ENCODE peak calls at places on chromosomes 7 and 10, in four cellular contexts. One of them, this sample, is unnamed.

GRCh38 chr7:50552921-50553320 is 12.3 kb downstream of the DDC start:
- DNase-seq in HL-60: no peak
- DNase-seq in keratinocyte: no peak
- DNase-seq in CD8-positive, alpha-beta T cell: peak
- DNase-seq in this sample: no peak

GRCh38 chr10:44966816-44967509 is 7.4 kb downstream of the RASSF4 start:
- DNase-seq in CD8-positive, alpha-beta T cell: no peak
- DNase-seq in HL-60: no peak
- DNase-seq in keratinocyte: no peak
- DNase-seq in this sample: no peak

GRCh38 chr7:13538669-13539068 is 450.8 kb downstream of the ETV1 start:
- DNase-seq in CD8-positive, alpha-beta T cell: no peak
- DNase-seq in keratinocyte: no peak
- DNase-seq in HL-60: no peak
- DNase-seq in this sample: no peak

GRCh38 chr10:117241541-117242462 is 888 bp downstream of the SLC18A2 start:
- DNase-seq in keratinocyte: no peak
- DNase-seq in HL-60: no peak
- DNase-seq in CD8-positive, alpha-beta T cell: no peak
- DNase-seq in this sample: no peak

GRCh38 chr10:13739178-13739577 is 152.4 kb downstream of the PRPF18 start:
- DNase-seq in HL-60: no peak
- DNase-seq in CD8-positive, alpha-beta T cell: no peak
- DNase-seq in keratinocyte: no peak
- DNase-seq in this sample: no peak

GRCh38 chr7:129615018-129615417 is 3.5 kb downstream of the NRF1 start:
- DNase-seq in HL-60: peak
- DNase-seq in CD8-positive, alpha-beta T cell: no peak
- DNase-seq in keratinocyte: no peak
- DNase-seq in this sample: no peak

GRCh38 chr10:115706482-115707076 is 566.4 kb downstream of the GFRA1 start:
- DNase-seq in HL-60: no peak
- DNase-seq in CD8-positive, alpha-beta T cell: no peak
- DNase-seq in keratinocyte: no peak
- DNase-seq in this sample: no peak

GRCh38 chr7:140542226-140542625 is 62.9 kb upstream of the MKRN1 start:
- DNase-seq in CD8-positive, alpha-beta T cell: no peak
- DNase-seq in HL-60: no peak
- DNase-seq in keratinocyte: no peak
- DNase-seq in this sample: peak

GRCh38 chr7:1466524-1467271 is 7.4 kb upstream of the MICALL2 start:
- DNase-seq in HL-60: no peak
- DNase-seq in CD8-positive, alpha-beta T cell: no peak
- DNase-seq in keratinocyte: no peak
- DNase-seq in this sample: peak

GRCh38 chr7:24457215-24457549 is 116.1 kb upstream of the PALS2 start:
- DNase-seq in HL-60: no peak
- DNase-seq in CD8-positive, alpha-beta T cell: no peak
- DNase-seq in keratinocyte: no peak
- DNase-seq in this sample: no peak

GRCh38 chr7:128103498-128104108 is 72.4 kb upstream of the LRRC4 start:
- DNase-seq in CD8-positive, alpha-beta T cell: no peak
- DNase-seq in keratinocyte: no peak
- DNase-seq in HL-60: no peak
- DNase-seq in this sample: peak

GRCh38 chr7:26398436-26399308 is 107.0 kb downstream of the SNX10 start:
- DNase-seq in HL-60: peak
- DNase-seq in CD8-positive, alpha-beta T cell: no peak
- DNase-seq in keratinocyte: no peak
- DNase-seq in this sample: peak

GRCh38 chr7:6392712-6393666 is 54.8 kb downstream of the DAGLB start:
- DNase-seq in keratinocyte: peak
- DNase-seq in CD8-positive, alpha-beta T cell: no peak
- DNase-seq in HL-60: peak
- DNase-seq in this sample: peak

GRCh38 chr10:69638642-69639041 is 8.6 kb downstream of the FAM241B start:
- DNase-seq in HL-60: no peak
- DNase-seq in CD8-positive, alpha-beta T cell: no peak
- DNase-seq in keratinocyte: no peak
- DNase-seq in this sample: no peak

GRCh38 chr10:9382199-9382598 is 1327.7 kb downstream of the GATA3 start:
- DNase-seq in HL-60: no peak
- DNase-seq in CD8-positive, alpha-beta T cell: no peak
- DNase-seq in keratinocyte: no peak
- DNase-seq in this sample: no peak

GRCh38 chr7:121329460-121330052 is 756 bp downstream of the WNT16 start:
- DNase-seq in keratinocyte: no peak
- DNase-seq in CD8-positive, alpha-beta T cell: no peak
- DNase-seq in HL-60: no peak
- DNase-seq in this sample: no peak

GRCh38 chr10:7529638-7530037 is 118.8 kb upstream of the SFMBT2 start:
- DNase-seq in HL-60: no peak
- DNase-seq in CD8-positive, alpha-beta T cell: no peak
- DNase-seq in keratinocyte: no peak
- DNase-seq in this sample: no peak
- TF ChIP-seq CTCF in HL-60: no peak
- TF ChIP-seq CTCF in CD8-positive, alpha-beta T cell: no peak
- TF ChIP-seq CTCF in keratinocyte: peak
- TF ChIP-seq CTCF in this sample: peak

DNA sequence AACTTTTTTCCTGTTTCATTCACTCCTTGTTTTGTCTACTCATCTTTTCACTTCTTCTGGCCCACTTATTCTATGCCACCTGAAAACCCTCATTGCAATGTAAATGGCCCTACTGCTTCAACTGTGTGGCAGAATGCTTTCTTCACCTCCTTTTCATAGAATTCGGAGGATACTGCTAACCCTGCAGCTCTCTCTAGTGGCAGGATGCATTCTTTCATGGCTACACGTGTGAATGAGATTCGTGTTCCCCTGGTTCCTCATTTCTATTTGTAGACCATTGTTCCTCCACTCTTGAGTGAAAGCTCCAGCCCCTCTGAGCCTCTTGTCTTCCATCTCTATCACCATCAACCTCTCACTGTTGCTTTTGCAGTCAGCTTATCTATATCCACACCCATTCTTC is 20.9 kb upstream of the CYP26C1 start:
- DNase-seq in keratinocyte: no peak
- DNase-seq in HL-60: peak
- DNase-seq in CD8-positive, alpha-beta T cell: no peak
- DNase-seq in this sample: no peak
- TF ChIP-seq CTCF in keratinocyte: peak
- TF ChIP-seq CTCF in HL-60: peak
- TF ChIP-seq CTCF in CD8-positive, alpha-beta T cell: no peak
- TF ChIP-seq CTCF in this sample: peak

DNA sequence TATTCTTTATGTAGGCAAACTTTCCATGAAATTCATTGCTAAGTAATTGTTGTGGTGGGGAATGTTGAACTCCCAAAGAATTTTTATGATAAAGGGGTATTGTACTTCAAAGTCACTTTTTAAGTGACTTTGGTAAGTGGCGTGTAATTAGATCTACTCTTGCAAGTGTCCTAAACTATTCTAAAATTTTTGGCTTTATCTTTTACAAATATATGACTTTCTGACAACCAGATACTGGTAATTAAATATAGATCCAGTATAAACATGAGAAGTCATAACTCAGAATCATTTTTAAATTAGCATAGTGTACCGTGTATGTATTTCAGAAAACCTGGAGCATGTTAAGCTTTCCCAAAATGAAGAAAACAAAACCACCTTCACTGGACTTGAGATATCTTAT is 84.7 kb upstream of the HGF start:
- DNase-seq in HL-60: no peak
- DNase-seq in CD8-positive, alpha-beta T cell: no peak
- DNase-seq in keratinocyte: no peak
- DNase-seq in this sample: no peak
- TF ChIP-seq CTCF in HL-60: no peak
- TF ChIP-seq CTCF in CD8-positive, alpha-beta T cell: no peak
- TF ChIP-seq CTCF in keratinocyte: no peak
- TF ChIP-seq CTCF in this sample: no peak

GRCh38 chr7:138000081-138000701 is 1.7 kb downstream of the CREB3L2 start:
- DNase-seq in keratinocyte: no peak
- DNase-seq in HL-60: peak
- DNase-seq in CD8-positive, alpha-beta T cell: no peak
- DNase-seq in this sample: peak
- TF ChIP-seq CTCF in keratinocyte: no peak
- TF ChIP-seq CTCF in HL-60: no peak
- TF ChIP-seq CTCF in CD8-positive, alpha-beta T cell: no peak
- TF ChIP-seq CTCF in this sample: no peak

GRCh38 chr7:37665352-37666022 is 18.1 kb upstream of the GPR141 start:
- DNase-seq in HL-60: no peak
- DNase-seq in keratinocyte: no peak
- DNase-seq in CD8-positive, alpha-beta T cell: no peak
- DNase-seq in this sample: no peak
- TF ChIP-seq CTCF in HL-60: no peak
- TF ChIP-seq CTCF in keratinocyte: no peak
- TF ChIP-seq CTCF in CD8-positive, alpha-beta T cell: no peak
- TF ChIP-seq CTCF in this sample: no peak

DNA sequence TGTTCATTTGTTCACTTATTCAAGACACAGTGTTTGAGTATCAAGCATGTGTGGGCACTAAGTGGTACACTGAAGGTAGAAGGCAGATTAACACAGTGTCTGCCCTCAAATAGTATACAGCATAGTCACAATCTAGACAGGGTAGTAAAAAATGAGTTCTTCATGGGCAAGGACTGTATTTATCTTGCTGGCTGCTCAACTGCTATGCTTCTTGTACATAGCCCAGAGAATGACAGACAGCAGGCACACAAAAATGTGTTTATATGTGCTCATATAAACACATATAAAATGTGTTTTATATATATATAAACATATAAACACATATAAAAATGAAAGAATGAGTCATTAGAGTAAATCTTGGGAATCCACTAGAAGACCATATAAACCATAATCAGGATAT is 43.1 kb downstream of the TFEC start:
- DNase-seq in CD8-positive, alpha-beta T cell: no peak
- DNase-seq in HL-60: no peak
- DNase-seq in keratinocyte: no peak
- DNase-seq in this sample: no peak
- TF ChIP-seq CTCF in CD8-positive, alpha-beta T cell: no peak
- TF ChIP-seq CTCF in HL-60: no peak
- TF ChIP-seq CTCF in keratinocyte: no peak
- TF ChIP-seq CTCF in this sample: no peak

DNA sequence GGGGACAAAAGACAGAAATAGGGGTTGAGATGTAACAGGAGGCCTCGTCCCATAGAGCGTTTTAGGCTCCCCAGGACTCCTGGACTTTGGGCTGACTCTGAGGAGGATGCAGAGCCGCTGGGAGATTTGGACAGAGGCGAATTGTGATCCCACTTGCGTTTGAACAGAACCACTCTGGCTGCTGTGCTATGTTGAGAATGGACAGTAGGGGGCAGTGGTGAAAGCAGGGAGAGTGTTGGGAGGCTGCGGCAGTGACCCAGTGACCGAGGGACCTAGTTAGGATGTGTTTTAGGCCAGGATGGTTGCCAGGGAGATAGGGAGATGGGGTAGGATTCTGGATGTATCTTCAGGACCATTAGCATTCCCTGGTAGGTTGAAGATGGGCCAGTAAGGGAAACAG is 271.6 kb downstream of the CCDC3 start:
- DNase-seq in HL-60: no peak
- DNase-seq in keratinocyte: no peak
- DNase-seq in CD8-positive, alpha-beta T cell: no peak
- DNase-seq in this sample: no peak
- TF ChIP-seq CTCF in HL-60: no peak
- TF ChIP-seq CTCF in keratinocyte: peak
- TF ChIP-seq CTCF in CD8-positive, alpha-beta T cell: no peak
- TF ChIP-seq CTCF in this sample: peak

DNA sequence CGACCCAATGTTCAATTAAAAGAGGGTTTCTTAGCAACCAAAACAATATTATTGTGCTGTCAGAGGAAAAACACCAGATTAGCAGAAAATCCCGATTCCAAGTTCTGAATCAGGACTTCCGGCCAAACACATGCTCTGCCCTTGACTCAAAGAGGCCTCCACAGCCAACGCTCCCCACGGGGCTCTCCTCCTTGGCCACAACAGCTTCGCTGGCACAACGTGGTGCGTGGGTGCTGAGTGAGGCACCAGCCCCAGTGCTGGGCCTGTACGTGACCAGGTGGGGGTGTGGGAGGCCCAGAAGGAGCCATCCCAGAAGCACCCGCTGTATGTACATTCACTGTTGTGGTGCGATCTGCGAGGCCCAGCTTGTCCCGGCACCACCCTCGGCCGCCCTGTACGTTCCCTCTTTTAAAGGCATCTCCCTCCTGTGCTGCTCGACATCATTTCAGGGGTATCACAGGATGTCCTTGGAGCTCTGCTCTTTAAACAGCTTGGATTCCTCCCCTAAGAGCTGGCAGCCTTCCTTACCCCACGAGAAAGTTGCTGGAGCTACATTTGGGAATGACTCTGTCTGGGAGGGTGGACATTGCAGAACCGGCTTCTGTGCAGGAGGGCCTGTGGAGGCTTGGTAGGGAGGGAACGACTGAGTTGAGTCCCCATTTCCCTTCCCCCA is 736.2 kb downstream of the PARD3 start:
- DNase-seq in keratinocyte: no peak
- DNase-seq in HL-60: no peak
- DNase-seq in CD8-positive, alpha-beta T cell: no peak
- DNase-seq in this sample: peak
- TF ChIP-seq CTCF in keratinocyte: no peak
- TF ChIP-seq CTCF in HL-60: no peak
- TF ChIP-seq CTCF in CD8-positive, alpha-beta T cell: no peak
- TF ChIP-seq CTCF in this sample: no peak

DNA sequence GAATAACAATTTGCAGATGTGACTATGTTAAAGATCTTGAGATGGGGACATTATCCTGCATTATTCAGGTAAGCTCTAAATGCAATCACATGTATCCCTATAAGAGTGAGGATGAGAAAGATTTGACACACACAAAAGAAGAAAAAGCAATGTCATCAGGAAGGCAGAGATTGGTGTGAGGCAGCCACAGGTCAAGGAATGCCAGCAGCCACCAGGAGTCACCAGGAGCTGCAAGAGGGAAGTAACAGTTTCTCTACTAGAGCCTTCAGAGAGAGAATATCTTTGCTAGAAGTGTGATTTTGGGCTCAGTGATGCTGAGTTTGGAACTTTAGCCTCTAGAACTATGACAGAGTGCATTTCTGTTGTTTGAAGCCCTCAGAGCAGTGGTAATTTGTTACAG is 700.3 kb upstream of the SEMA3D start:
- DNase-seq in HL-60: no peak
- DNase-seq in keratinocyte: no peak
- DNase-seq in CD8-positive, alpha-beta T cell: no peak
- DNase-seq in this sample: no peak
- TF ChIP-seq CTCF in HL-60: no peak
- TF ChIP-seq CTCF in keratinocyte: no peak
- TF ChIP-seq CTCF in CD8-positive, alpha-beta T cell: no peak
- TF ChIP-seq CTCF in this sample: no peak